ENCODE peak calls at places on chromosomes 12 and 14, in nine cellular contexts. J is Calu3, H is left lung, S is astrocyte of the spinal cord, P is lower leg skin, I is cardiac muscle cell, T is endothelial cell, R is OCI-LY7, V is B cell. Y is an unnamed sample.

GRCh38 chr14:78700236-78700635 is 530.1 kb downstream of the NRXN3 start:
- DNase-seq in J (no peak), H (no peak), S (no peak), P (no peak), I (no peak), T (no peak), R (no peak), V (no peak), Y (no peak)

GRCh38 chr14:33483110-33483509 is 467.8 kb downstream of the EGLN3 start:
- DNase-seq in J (no peak), H (no peak), S (no peak), P (no peak), I (no peak), T (no peak), R (no peak), V (no peak), Y (no peak)

GRCh38 chr12:109523504-109523903 is 46.1 kb downstream of the UBE3B start:
- DNase-seq in J (no peak), H (no peak), S (no peak), P (no peak), I (no peak), T (no peak), R (no peak), V (no peak), Y (no peak)

GRCh38 chr12:107079172-107080011 is 14.0 kb downstream of the CRY1 start:
- DNase-seq in J (no peak), H (no peak), S (peak; percentile 46), P (no peak), I (peak; percentile 56), T (no peak), R (peak; percentile 14), V (peak; percentile 15), Y (no peak)

GRCh38 chr12:110373025-110373876 is 30.3 kb downstream of the ANAPC7 start:
- DNase-seq in J (no peak), H (no peak), S (no peak), P (no peak), I (no peak), T (no peak), R (peak; percentile 56), V (no peak), Y (no peak)

GRCh38 chr12:55997535-55997859 is 421 bp downstream of the SUOX start:
- DNase-seq in J (peak; percentile 17), H (no peak), S (no peak), P (no peak), I (no peak), T (peak; percentile 10), R (no peak), V (no peak), Y (no peak)

GRCh38 chr14:34474187-34474679 is 12.2 kb upstream of the SPTSSA start:
- DNase-seq in J (no peak), H (no peak), S (no peak), P (no peak), I (no peak), T (no peak), R (no peak), V (no peak), Y (no peak)

GRCh38 chr14:58426819-58427288 is 477 bp downstream of the TIMM9 start:
- DNase-seq in J (peak; percentile 50), H (peak; percentile 83), S (no peak), P (peak; percentile 51), I (peak; percentile 80), T (peak; percentile 57), R (peak; percentile 77), V (no peak), Y (peak; percentile 52)

GRCh38 chr12:131827961-131828534 is at the start of gene MMP17:
- DNase-seq in J (peak; percentile 67), H (peak; percentile 87), S (peak; percentile 47), P (no peak), I (peak; percentile 72), T (peak; percentile 64), R (no peak), V (peak; percentile 86), Y (peak; percentile 47)

GRCh38 chr12:92961949-92962348 is 32.9 kb upstream of the EEA1 start:
- DNase-seq in J (no peak), H (no peak), S (peak; percentile 52), P (no peak), I (no peak), T (no peak), R (no peak), V (no peak), Y (no peak)

GRCh38 chr14:75442642-75443041 is 14.8 kb downstream of the JDP2 start:
- DNase-seq in J (no peak), H (no peak), S (no peak), P (no peak), I (peak; percentile 66), T (no peak), R (no peak), V (no peak), Y (no peak)

GRCh38 chr12:20646239-20646827 is 48.8 kb upstream of the SLCO1C1 start:
- DNase-seq in J (no peak), H (no peak), S (peak; percentile 57), P (no peak), I (peak; percentile 74), T (no peak), R (peak; percentile 34), V (no peak), Y (no peak)

GRCh38 chr12:112891093-112892024 is 15.4 kb upstream of the OAS1 start:
- DNase-seq in J (no peak), H (no peak), S (no peak), P (no peak), I (peak; percentile 48), T (no peak), R (no peak), V (no peak), Y (no peak)

GRCh38 chr14:42113358-42114070 is 506.8 kb downstream of the LRFN5 start:
- DNase-seq in J (no peak), H (peak; percentile 68), S (no peak), P (no peak), I (no peak), T (no peak), R (no peak), V (no peak), Y (no peak)

GRCh38 chr12:65840793-65841670 is 16.7 kb downstream of the HMGA2 start:
- DNase-seq in J (no peak), H (no peak), S (no peak), P (no peak), I (no peak), T (no peak), R (no peak), V (no peak), Y (no peak)
- TF ChIP-seq CTCF in J (no peak), H (no peak), S (no peak), P (no peak), I (no peak), T (no peak), R (no peak), V (no peak), Y (no peak)

GRCh38 chr12:61530456-61530855 is 729.7 kb upstream of the USP15 start:
- DNase-seq in J (no peak), H (no peak), S (no peak), P (no peak), I (no peak), T (no peak), R (no peak), V (no peak), Y (no peak)

GRCh38 chr12:61523276-61523992 is 736.8 kb upstream of the USP15 start:
- DNase-seq in J (no peak), H (no peak), S (no peak), P (no peak), I (no peak), T (no peak), R (peak; percentile 69), V (no peak), Y (no peak)

GRCh38 chr12:61524851-61525250 is 735.4 kb upstream of the USP15 start:
- DNase-seq in J (no peak), H (no peak), S (no peak), P (no peak), I (no peak), T (no peak), R (peak; percentile 81), V (no peak), Y (no peak)

GRCh38 chr12:61521258-61521657 is 738.9 kb upstream of the USP15 start:
- DNase-seq in J (no peak), H (no peak), S (no peak), P (no peak), I (no peak), T (no peak), R (no peak), V (no peak), Y (no peak)

DNA sequence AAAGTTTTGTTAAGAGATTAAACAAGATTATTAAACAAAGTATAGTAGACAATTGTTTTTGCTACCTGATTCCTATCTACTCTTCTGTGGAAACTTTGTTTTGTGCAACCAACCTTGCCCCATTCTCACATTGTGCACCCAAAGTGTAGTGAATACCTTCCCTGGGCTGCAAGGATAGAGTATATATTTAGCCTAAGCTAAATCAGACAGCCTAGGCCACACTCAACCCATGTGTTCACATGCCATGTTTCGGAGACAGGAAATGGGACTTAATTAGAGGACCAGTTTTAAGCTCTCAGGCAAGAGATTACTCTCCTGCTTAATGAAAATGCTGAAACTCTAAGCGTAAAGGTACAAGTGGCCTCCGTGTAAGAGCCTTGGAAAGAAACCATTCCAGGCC is 734.9 kb upstream of the USP15 start:
- DNase-seq in J (no peak), H (no peak), S (no peak), P (no peak), I (no peak), T (no peak), R (peak; percentile 57), V (no peak), Y (no peak)
- TF ChIP-seq CTCF in J (no peak), H (no peak), S (no peak), P (no peak), I (no peak), T (no peak), R (no peak), V (no peak), Y (no peak)

DNA sequence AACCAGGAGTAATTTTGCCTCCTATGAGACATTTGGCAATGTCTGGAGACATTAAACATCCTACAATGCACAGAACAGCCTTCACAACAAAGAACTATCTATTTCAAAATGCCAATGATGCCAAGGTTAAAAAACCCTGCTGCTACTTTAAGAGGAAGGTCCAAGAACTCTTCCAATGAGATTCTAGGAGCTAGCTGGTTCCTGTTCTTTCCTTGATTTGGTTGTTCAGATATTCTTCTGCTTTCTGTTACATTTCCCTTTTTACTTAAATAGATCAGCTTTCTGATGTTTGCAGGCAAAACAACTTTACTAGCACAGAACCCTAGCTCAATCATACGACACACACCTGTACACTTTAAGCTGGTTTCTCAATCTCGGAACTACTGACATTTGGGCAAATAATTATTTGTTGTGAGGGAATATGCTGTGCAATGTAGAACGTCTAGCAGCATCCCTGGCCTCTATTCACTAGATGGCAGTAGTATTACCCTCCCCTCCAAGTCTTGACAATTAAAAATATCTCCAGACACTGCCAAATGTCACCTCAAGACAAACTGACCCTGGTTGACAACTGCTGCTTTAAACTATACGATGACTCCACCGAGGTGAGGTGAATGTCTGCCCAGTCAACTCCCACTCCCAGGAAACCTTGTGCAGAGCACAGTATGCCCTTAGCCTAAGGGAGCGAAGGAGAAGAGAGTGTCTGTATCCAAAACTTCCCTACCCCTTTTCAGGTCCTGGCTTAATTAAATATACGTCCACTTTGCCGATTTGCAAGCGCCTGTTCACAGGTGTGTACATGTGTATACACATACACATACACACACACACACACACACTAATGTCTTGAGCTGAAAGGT is 4.4 kb downstream of the BLTP3B start:
- DNase-seq in J (no peak), H (no peak), S (peak; percentile 36), P (no peak), I (peak; percentile 43), T (no peak), R (peak; percentile 59), V (peak; percentile 33), Y (no peak)
- TF ChIP-seq CTCF in J (peak; percentile 24), H (peak; percentile 24), S (peak; percentile 51), P (no peak), I (peak; percentile 44), T (no peak), R (peak; percentile 78), V (no peak), Y (no peak)

GRCh38 chr12:15472036-15472435 is 149.7 kb downstream of the PTPRO start:
- DNase-seq in J (peak; percentile 2), H (no peak), S (no peak), P (no peak), I (no peak), T (no peak), R (no peak), V (no peak), Y (no peak)
- TF ChIP-seq CTCF in J (no peak), H (no peak), S (no peak), P (no peak), I (no peak), T (no peak), R (no peak), V (no peak), Y (no peak)